ENCODE peak calls at places on chromosomes 7 and 10, in nine cellular contexts. One of them, this sample, is unnamed.

GRCh38 chr10:87862644-87863101 is 660 bp downstream of the KLLN start:
- DNase-seq in HCT116: no peak
- DNase-seq in mesendoderm: peak; percentile 73
- DNase-seq in neural progenitor cell: peak; percentile 78
- DNase-seq in GM23248: peak; percentile 77
- DNase-seq in fibroblast of lung: no peak
- DNase-seq in IMR-90: peak; percentile 57
- DNase-seq in colonic mucosa: no peak
- DNase-seq in H9: no peak
- DNase-seq in this sample: no peak

GRCh38 chr7:43112941-43113621 is 634 bp downstream of the HECW1 start:
- DNase-seq in mesendoderm: peak; percentile 90
- DNase-seq in HCT116: no peak
- DNase-seq in colonic mucosa: no peak
- DNase-seq in IMR-90: peak; percentile 49
- DNase-seq in H9: peak; percentile 82
- DNase-seq in neural progenitor cell: peak; percentile 83
- DNase-seq in GM23248: peak; percentile 86
- DNase-seq in fibroblast of lung: peak; percentile 68
- DNase-seq in this sample: no peak

GRCh38 chr7:141074997-141075396 is 1.1 kb downstream of the TMEM178B start:
- DNase-seq in GM23248: no peak
- DNase-seq in fibroblast of lung: no peak
- DNase-seq in IMR-90: no peak
- DNase-seq in neural progenitor cell: no peak
- DNase-seq in H9: no peak
- DNase-seq in colonic mucosa: no peak
- DNase-seq in HCT116: no peak
- DNase-seq in mesendoderm: no peak
- DNase-seq in this sample: no peak

GRCh38 chr10:90642136-90642535 is 215.7 kb downstream of the HTR7 start:
- DNase-seq in colonic mucosa: no peak
- DNase-seq in mesendoderm: no peak
- DNase-seq in H9: no peak
- DNase-seq in GM23248: no peak
- DNase-seq in fibroblast of lung: peak; percentile 77
- DNase-seq in neural progenitor cell: no peak
- DNase-seq in HCT116: no peak
- DNase-seq in IMR-90: peak; percentile 46
- DNase-seq in this sample: no peak

GRCh38 chr10:110408203-110408871 is 89.4 kb upstream of the DUSP5 start:
- DNase-seq in mesendoderm: peak; percentile 92
- DNase-seq in H9: peak; percentile 54
- DNase-seq in IMR-90: no peak
- DNase-seq in colonic mucosa: no peak
- DNase-seq in GM23248: peak; percentile 63
- DNase-seq in neural progenitor cell: no peak
- DNase-seq in fibroblast of lung: peak; percentile 47
- DNase-seq in HCT116: no peak
- DNase-seq in this sample: no peak

GRCh38 chr7:65338346-65338745 is 35.3 kb upstream of the ZNF92 start:
- DNase-seq in HCT116: no peak
- DNase-seq in GM23248: no peak
- DNase-seq in colonic mucosa: no peak
- DNase-seq in H9: no peak
- DNase-seq in mesendoderm: peak; percentile 55
- DNase-seq in fibroblast of lung: no peak
- DNase-seq in IMR-90: no peak
- DNase-seq in neural progenitor cell: no peak
- DNase-seq in this sample: no peak

GRCh38 chr10:92799591-92799990 is 48.7 kb upstream of the EXOC6 start:
- DNase-seq in neural progenitor cell: no peak
- DNase-seq in H9: no peak
- DNase-seq in IMR-90: peak; percentile 12
- DNase-seq in mesendoderm: no peak
- DNase-seq in colonic mucosa: no peak
- DNase-seq in HCT116: no peak
- DNase-seq in fibroblast of lung: no peak
- DNase-seq in GM23248: no peak
- DNase-seq in this sample: no peak

GRCh38 chr10:59754951-59755350 is 1.7 kb upstream of the MRLN start:
- DNase-seq in GM23248: no peak
- DNase-seq in fibroblast of lung: peak; percentile 82
- DNase-seq in H9: no peak
- DNase-seq in IMR-90: no peak
- DNase-seq in neural progenitor cell: no peak
- DNase-seq in colonic mucosa: no peak
- DNase-seq in mesendoderm: no peak
- DNase-seq in HCT116: no peak
- DNase-seq in this sample: no peak

GRCh38 chr10:10092581-10092980 is 925.1 kb upstream of the CELF2 start:
- DNase-seq in colonic mucosa: no peak
- DNase-seq in HCT116: no peak
- DNase-seq in GM23248: peak; percentile 14
- DNase-seq in mesendoderm: peak; percentile 28
- DNase-seq in neural progenitor cell: peak; percentile 66
- DNase-seq in fibroblast of lung: peak; percentile 35
- DNase-seq in IMR-90: peak; percentile 21
- DNase-seq in H9: peak; percentile 31
- DNase-seq in this sample: no peak

GRCh38 chr10:116226053-116226452 is 47.0 kb downstream of the GFRA1 start:
- DNase-seq in colonic mucosa: no peak
- DNase-seq in mesendoderm: no peak
- DNase-seq in HCT116: no peak
- DNase-seq in IMR-90: no peak
- DNase-seq in H9: no peak
- DNase-seq in neural progenitor cell: no peak
- DNase-seq in fibroblast of lung: no peak
- DNase-seq in GM23248: no peak
- DNase-seq in this sample: no peak

GRCh38 chr7:151460474-151460855 is 20.5 kb upstream of the CRYGN start:
- DNase-seq in fibroblast of lung: no peak
- DNase-seq in GM23248: peak; percentile 43
- DNase-seq in neural progenitor cell: no peak
- DNase-seq in colonic mucosa: no peak
- DNase-seq in HCT116: no peak
- DNase-seq in H9: no peak
- DNase-seq in mesendoderm: no peak
- DNase-seq in IMR-90: no peak
- DNase-seq in this sample: no peak

GRCh38 chr10:70258216-70258615 is 25.0 kb upstream of the PPA1 start:
- DNase-seq in HCT116: no peak
- DNase-seq in colonic mucosa: no peak
- DNase-seq in H9: no peak
- DNase-seq in mesendoderm: no peak
- DNase-seq in GM23248: no peak
- DNase-seq in fibroblast of lung: no peak
- DNase-seq in IMR-90: no peak
- DNase-seq in neural progenitor cell: no peak
- DNase-seq in this sample: no peak

GRCh38 chr7:92044940-92045339 is 89.3 kb downstream of the CYP51A1 start:
- DNase-seq in H9: no peak
- DNase-seq in IMR-90: no peak
- DNase-seq in colonic mucosa: no peak
- DNase-seq in mesendoderm: no peak
- DNase-seq in fibroblast of lung: no peak
- DNase-seq in neural progenitor cell: no peak
- DNase-seq in GM23248: no peak
- DNase-seq in HCT116: no peak
- DNase-seq in this sample: no peak

GRCh38 chr10:44888861-44889260 is 22.3 kb upstream of the TMEM72 start:
- DNase-seq in fibroblast of lung: no peak
- DNase-seq in H9: no peak
- DNase-seq in GM23248: no peak
- DNase-seq in mesendoderm: no peak
- DNase-seq in HCT116: no peak
- DNase-seq in colonic mucosa: peak; percentile 83
- DNase-seq in neural progenitor cell: no peak
- DNase-seq in IMR-90: no peak
- DNase-seq in this sample: no peak

GRCh38 chr10:78165617-78166016 is 132.0 kb downstream of the RPS24 start:
- DNase-seq in mesendoderm: peak; percentile 69
- DNase-seq in IMR-90: no peak
- DNase-seq in neural progenitor cell: peak; percentile 48
- DNase-seq in fibroblast of lung: no peak
- DNase-seq in colonic mucosa: no peak
- DNase-seq in HCT116: peak; percentile 26
- DNase-seq in GM23248: no peak
- DNase-seq in H9: peak; percentile 48
- DNase-seq in this sample: no peak

GRCh38 chr10:78165172-78165571 is 131.5 kb downstream of the RPS24 start:
- DNase-seq in HCT116: no peak
- DNase-seq in neural progenitor cell: no peak
- DNase-seq in GM23248: no peak
- DNase-seq in fibroblast of lung: no peak
- DNase-seq in colonic mucosa: no peak
- DNase-seq in H9: no peak
- DNase-seq in IMR-90: no peak
- DNase-seq in mesendoderm: no peak
- DNase-seq in this sample: no peak

GRCh38 chr10:78164687-78165086 is 131.0 kb downstream of the RPS24 start:
- DNase-seq in mesendoderm: no peak
- DNase-seq in colonic mucosa: no peak
- DNase-seq in neural progenitor cell: no peak
- DNase-seq in IMR-90: no peak
- DNase-seq in H9: no peak
- DNase-seq in fibroblast of lung: no peak
- DNase-seq in GM23248: no peak
- DNase-seq in HCT116: no peak
- DNase-seq in this sample: no peak

GRCh38 chr10:78162867-78163266 is 129.2 kb downstream of the RPS24 start:
- DNase-seq in GM23248: peak; percentile 34
- DNase-seq in fibroblast of lung: peak; percentile 5
- DNase-seq in mesendoderm: no peak
- DNase-seq in H9: no peak
- DNase-seq in IMR-90: peak; percentile 64
- DNase-seq in HCT116: no peak
- DNase-seq in colonic mucosa: no peak
- DNase-seq in neural progenitor cell: no peak
- DNase-seq in this sample: no peak
- H3K9ac ChIP-seq in GM23248: no peak overlapping the region
- H3K9ac ChIP-seq in fibroblast of lung: no peak overlapping the region
- H3K9ac ChIP-seq in mesendoderm: no peak overlapping the region
- H3K9ac ChIP-seq in H9: no peak overlapping the region
- H3K9ac ChIP-seq in IMR-90: no peak overlapping the region
- H3K9ac ChIP-seq in HCT116: no peak overlapping the region
- H3K9ac ChIP-seq in colonic mucosa: no peak overlapping the region
- H3K9ac ChIP-seq in neural progenitor cell: no peak overlapping the region
- H3K9ac ChIP-seq in this sample: no peak overlapping the region

DNA sequence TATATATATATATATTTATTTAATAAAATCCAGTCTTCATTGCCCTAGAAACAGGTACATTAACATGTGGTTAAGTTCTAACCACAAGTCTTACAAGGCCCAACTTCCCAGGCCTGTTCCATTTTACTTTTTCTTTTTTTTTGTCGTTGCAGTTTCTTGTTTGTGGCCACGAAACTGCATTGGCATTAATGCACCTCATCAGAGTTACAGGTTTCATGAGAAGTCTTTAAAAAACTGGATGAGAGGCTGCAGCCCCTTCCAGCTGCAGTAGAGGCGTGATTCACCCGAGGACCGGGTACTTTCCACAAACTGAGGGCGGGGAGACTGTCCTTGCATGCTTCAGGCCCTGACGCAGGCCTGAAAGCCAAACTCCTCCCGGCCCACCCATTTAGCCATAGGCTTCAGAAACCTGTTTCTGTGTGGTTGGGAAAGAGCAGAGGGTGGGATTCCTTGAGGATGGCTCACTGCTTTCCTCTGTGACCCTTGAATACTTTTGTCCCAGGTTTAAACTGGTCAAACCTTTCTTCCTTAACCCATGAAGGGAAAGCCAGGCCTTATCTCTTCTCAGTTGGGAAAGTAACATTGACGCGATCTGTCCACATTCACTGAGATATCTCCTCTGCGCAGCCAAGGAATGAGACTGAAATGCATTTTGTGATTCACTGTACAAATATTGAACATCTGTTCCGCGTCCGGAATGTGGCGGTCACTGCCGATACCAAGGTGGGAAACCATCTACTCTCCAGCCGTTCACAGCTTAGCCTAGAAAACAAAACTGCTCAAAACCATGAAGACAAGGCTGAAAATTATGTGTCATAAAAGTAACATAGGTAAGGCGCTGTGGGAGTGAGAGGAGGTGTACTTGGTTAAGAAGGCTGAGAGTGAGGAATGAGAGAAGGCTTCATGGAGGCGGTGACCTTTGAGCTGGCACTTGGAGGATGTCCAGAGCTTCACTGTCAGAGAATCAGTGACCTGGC is 311.7 kb downstream of the GATA3 start:
- DNase-seq in HCT116: no peak
- DNase-seq in H9: no peak
- DNase-seq in IMR-90: peak; percentile 81
- DNase-seq in colonic mucosa: no peak
- DNase-seq in GM23248: peak; percentile 15
- DNase-seq in mesendoderm: peak; percentile 39
- DNase-seq in neural progenitor cell: no peak
- DNase-seq in fibroblast of lung: peak; percentile 99
- DNase-seq in this sample: no peak
- H3K9ac ChIP-seq in HCT116: no peak overlapping the region
- H3K9ac ChIP-seq in H9: no peak overlapping the region
- H3K9ac ChIP-seq in IMR-90: no peak overlapping the region
- H3K9ac ChIP-seq in colonic mucosa: no peak overlapping the region
- H3K9ac ChIP-seq in GM23248: no peak overlapping the region
- H3K9ac ChIP-seq in mesendoderm: no peak overlapping the region
- H3K9ac ChIP-seq in neural progenitor cell: no peak overlapping the region
- H3K9ac ChIP-seq in fibroblast of lung: no peak overlapping the region
- H3K9ac ChIP-seq in this sample: no peak overlapping the region

GRCh38 chr7:103391150-103391549 is 43.7 kb downstream of the PSMC2 start:
- DNase-seq in fibroblast of lung: no peak
- DNase-seq in HCT116: no peak
- DNase-seq in mesendoderm: no peak
- DNase-seq in neural progenitor cell: no peak
- DNase-seq in IMR-90: no peak
- DNase-seq in GM23248: no peak
- DNase-seq in colonic mucosa: no peak
- DNase-seq in H9: no peak
- DNase-seq in this sample: no peak
- H3K9ac ChIP-seq in fibroblast of lung: no peak overlapping the region
- H3K9ac ChIP-seq in HCT116: no peak overlapping the region
- H3K9ac ChIP-seq in mesendoderm: no peak overlapping the region
- H3K9ac ChIP-seq in neural progenitor cell: no peak overlapping the region
- H3K9ac ChIP-seq in IMR-90: no peak overlapping the region
- H3K9ac ChIP-seq in GM23248: no peak overlapping the region
- H3K9ac ChIP-seq in colonic mucosa: no peak overlapping the region
- H3K9ac ChIP-seq in H9: no peak overlapping the region
- H3K9ac ChIP-seq in this sample: no peak overlapping the region

DNA sequence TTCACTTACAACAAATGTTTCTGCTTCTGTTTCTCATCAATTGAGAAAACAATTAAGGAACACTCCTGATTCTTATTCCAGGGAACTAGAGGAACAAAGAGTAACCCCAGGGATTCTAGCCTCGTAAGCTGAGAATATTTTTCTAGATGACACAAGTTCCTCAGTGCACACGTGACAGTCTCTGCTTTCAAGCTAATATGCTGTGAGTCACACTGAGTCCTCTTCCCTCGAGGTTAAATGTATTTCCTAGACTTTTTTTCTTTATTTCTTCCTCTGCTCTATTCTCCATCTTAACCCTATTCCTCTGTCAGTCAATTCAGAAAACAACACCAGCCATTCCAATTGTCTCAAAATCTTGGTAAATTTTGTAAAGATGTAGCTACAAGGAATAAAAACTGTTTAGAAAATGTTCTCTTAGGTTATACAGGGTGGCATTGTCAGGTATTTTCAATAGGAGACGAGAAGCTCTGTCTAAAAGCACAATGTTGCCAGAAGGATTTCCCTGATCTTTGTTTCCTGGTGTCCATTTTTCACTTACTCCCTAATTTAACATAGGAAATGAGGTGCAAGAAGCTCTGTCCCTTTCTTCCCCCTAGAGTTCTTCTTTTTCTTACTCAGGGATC is 5.8 kb upstream of the C1GALT1 start:
- DNase-seq in neural progenitor cell: peak; percentile 64
- DNase-seq in GM23248: peak; percentile 98
- DNase-seq in IMR-90: peak; percentile 91
- DNase-seq in H9: no peak
- DNase-seq in colonic mucosa: no peak
- DNase-seq in HCT116: peak; percentile 76
- DNase-seq in fibroblast of lung: peak; percentile 89
- DNase-seq in mesendoderm: peak; percentile 81
- DNase-seq in this sample: no peak
- H3K9ac ChIP-seq in neural progenitor cell: no peak overlapping the region
- H3K9ac ChIP-seq in GM23248: peak overlapping the region; percentile 47
- H3K9ac ChIP-seq in IMR-90: no peak overlapping the region
- H3K9ac ChIP-seq in H9: peak overlapping the region; percentile 23
- H3K9ac ChIP-seq in colonic mucosa: no peak overlapping the region
- H3K9ac ChIP-seq in HCT116: peak overlapping the region; percentile 67
- H3K9ac ChIP-seq in fibroblast of lung: no peak overlapping the region
- H3K9ac ChIP-seq in mesendoderm: no peak overlapping the region
- H3K9ac ChIP-seq in this sample: no peak overlapping the region

This sample was measured in SK-N-MC.